ENCODE peak calls at places on chromosome 4, in four cellular contexts. E is K562, I is A673, X is mammary epithelial cell. U is an unnamed sample.

GRCh38 chr4:184573701-184574100 is 75.5 kb downstream of the CASP3 start:
- DNase-seq in E (no peak), I (no peak), X (no peak), U (no peak)

GRCh38 chr4:137384476-137384875 is 147.8 kb downstream of the PCDH18 start:
- DNase-seq in E (no peak), I (no peak), X (no peak), U (no peak)

GRCh38 chr4:89258506-89258905 is 49.1 kb downstream of the GPRIN3 start:
- DNase-seq in E (no peak), I (no peak), X (no peak), U (no peak)

GRCh38 chr4:73603854-73604584 is 16.2 kb downstream of the RASSF6 start:
- DNase-seq in E (no peak), I (no peak), X (no peak), U (no peak)

GRCh38 chr4:65819192-65819591 is 148.9 kb upstream of the EPHA5 start:
- DNase-seq in E (no peak), I (no peak), X (no peak), U (no peak)

GRCh38 chr4:97457253-97457652 is 686.0 kb downstream of the STPG2 start:
- DNase-seq in E (no peak), I (no peak), X (no peak), U (no peak)

GRCh38 chr4:3257691-3258482 is 8.9 kb downstream of the MSANTD1 start:
- DNase-seq in E (no peak), I (no peak), X (peak; percentile 46), U (no peak)

GRCh38 chr4:76748649-76749048 is 149.3 kb downstream of the SOWAHB start:
- DNase-seq in E (no peak), I (peak; percentile 45), X (no peak), U (no peak)

GRCh38 chr4:171118091-171118490 is 695.1 kb upstream of the GALNTL6 start:
- DNase-seq in E (no peak), I (no peak), X (no peak), U (no peak)

GRCh38 chr4:137065306-137065705 is 467.0 kb downstream of the PCDH18 start:
- DNase-seq in E (no peak), I (no peak), X (no peak), U (no peak)

GRCh38 chr4:185201983-185202962 is 1.5 kb downstream of the CFAP97 start:
- DNase-seq in E (peak; percentile 54), I (peak; percentile 28), X (no peak), U (no peak)

GRCh38 chr4:18815081-18815778 is 793.7 kb upstream of the LCORL start:
- DNase-seq in E (no peak), I (no peak), X (no peak), U (no peak)

GRCh38 chr4:161280929-161281328 is 882.9 kb downstream of the FSTL5 start:
- DNase-seq in E (no peak), I (no peak), X (no peak), U (no peak)

GRCh38 chr4:98905834-98906233 is 23.1 kb downstream of the EIF4E start:
- DNase-seq in E (no peak), I (no peak), X (no peak), U (no peak)

GRCh38 chr4:112058433-112058832 is 86.8 kb upstream of the FAM241A start:
- DNase-seq in E (no peak), I (no peak), X (peak; percentile 10), U (no peak)

GRCh38 chr4:177512646-177513045 is 70.4 kb upstream of the AGA start:
- DNase-seq in E (no peak), I (no peak), X (no peak), U (no peak)

GRCh38 chr4:15339732-15340131 is 88.1 kb upstream of the C1QTNF7 start:
- DNase-seq in E (no peak), I (peak; percentile 46), X (no peak), U (no peak)

GRCh38 chr4:78774395-78774794 is 1.8 kb upstream of the BMP2K start:
- DNase-seq in E (no peak), I (no peak), X (no peak), U (no peak)

GRCh38 chr4:78776729-78777555 is 792 bp downstream of the BMP2K start:
- DNase-seq in E (peak; percentile 49), I (no peak), X (peak; percentile 80), U (no peak)

GRCh38 chr4:78777556-78777900 is 1.4 kb downstream of the BMP2K start:
- DNase-seq in E (no peak), I (no peak), X (no peak), U (no peak)

GRCh38 chr4:78775278-78776030 is 696 bp upstream of the BMP2K start:
- DNase-seq in E (no peak), I (peak; percentile 78), X (peak; percentile 72), U (peak; percentile 15)

GRCh38 chr4:78776031-78776728 is at the start of gene BMP2K:
- DNase-seq in E (peak; percentile 88), I (peak; percentile 75), X (peak; percentile 68), U (no peak)
- TF ChIP-seq CTCF in E (no peak), I (no peak), X (no peak), U (no peak)

GRCh38 chr4:129344058-129344457 is 248.1 kb downstream of the C4orf33 start:
- DNase-seq in E (peak; percentile 43), I (peak; percentile 59), X (peak; percentile 40), U (peak; percentile 15)
- TF ChIP-seq CTCF in E (peak; percentile 63), I (peak; percentile 79), X (peak; percentile 74), U (peak; percentile 71)

DNA sequence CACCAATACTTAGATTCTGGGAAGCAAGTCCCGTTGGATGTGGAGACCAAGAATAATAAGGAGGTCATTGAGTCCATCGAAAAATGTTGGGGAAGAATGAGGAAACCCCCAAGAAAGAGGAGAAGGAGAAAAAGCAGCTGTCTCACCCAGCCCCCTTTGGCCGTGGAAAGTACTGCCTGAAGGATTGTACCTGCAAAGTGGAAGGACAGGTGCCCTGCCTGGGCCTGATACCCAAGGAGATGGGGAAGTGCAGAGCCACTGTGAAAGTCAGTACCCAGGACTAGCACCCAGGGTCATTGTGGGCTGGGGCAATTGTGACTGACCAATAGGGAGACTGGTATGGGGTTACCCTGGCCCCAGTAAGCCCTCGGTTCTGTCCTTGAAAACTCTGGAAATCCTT is 13.8 kb upstream of the CFAP299 start:
- DNase-seq in E (no peak), I (no peak), X (no peak), U (no peak)
- TF ChIP-seq CTCF in E (no peak), I (no peak), X (no peak), U (no peak)

GRCh38 chr4:143286733-143287570 is 49.7 kb upstream of the GAB1 start:
- DNase-seq in E (no peak), I (no peak), X (peak; percentile 78), U (no peak)

GRCh38 chr4:143289370-143289769 is 47.3 kb upstream of the GAB1 start:
- DNase-seq in E (no peak), I (no peak), X (no peak), U (no peak)

GRCh38 chr4:143291334-143291733 is 45.3 kb upstream of the GAB1 start:
- DNase-seq in E (no peak), I (no peak), X (peak; percentile 19), U (no peak)

GRCh38 chr4:143286058-143286457 is 50.6 kb upstream of the GAB1 start:
- DNase-seq in E (no peak), I (no peak), X (no peak), U (no peak)

DNA sequence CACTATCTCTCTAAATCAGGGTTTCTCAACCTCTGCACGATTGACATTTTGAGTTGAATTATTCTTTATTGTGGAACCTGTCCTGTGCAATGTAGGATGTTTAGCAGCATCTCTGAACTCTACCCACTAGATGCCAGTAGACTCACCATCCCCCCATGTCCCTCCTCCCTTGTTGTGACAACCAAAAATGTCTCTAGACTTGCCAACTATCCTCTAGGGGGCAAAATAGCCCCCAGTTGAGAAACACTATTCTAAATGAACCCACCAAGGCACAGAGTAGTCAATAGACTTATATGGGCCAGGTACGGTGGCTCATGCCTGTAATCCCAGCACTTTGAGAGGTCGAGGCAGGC is 49.1 kb upstream of the GAB1 start:
- DNase-seq in E (no peak), I (peak; percentile 33), X (no peak), U (no peak)
- TF ChIP-seq CTCF in E (no peak), I (no peak), X (no peak), U (no peak)

DNA sequence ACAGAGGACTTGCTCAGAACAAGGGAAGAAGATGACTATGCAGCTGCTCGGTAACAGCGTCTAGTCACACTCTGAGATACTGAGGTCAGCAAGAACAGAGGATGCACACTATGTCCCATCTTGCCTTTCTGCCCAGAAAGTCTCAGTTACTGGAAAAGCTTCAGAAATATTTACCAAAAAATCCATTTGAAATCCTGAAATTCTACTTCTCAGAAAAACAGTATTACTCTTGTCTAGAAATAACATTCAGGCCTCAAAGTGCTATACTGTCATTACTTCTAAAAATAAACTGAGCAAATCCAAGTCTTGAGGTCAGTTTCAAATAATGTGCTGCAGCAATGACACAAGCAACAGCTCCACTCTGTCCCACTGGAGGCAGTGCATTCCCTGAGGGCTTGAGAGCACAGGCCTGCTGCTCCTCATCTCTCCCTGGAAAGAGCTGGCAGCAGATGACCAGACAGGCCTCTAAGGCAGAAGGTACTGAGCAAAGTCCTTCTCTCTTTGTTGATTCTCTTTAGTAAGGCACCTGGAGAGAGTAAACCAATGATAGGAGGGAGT is 76.9 kb downstream of the CAMK2D start:
- DNase-seq in E (no peak), I (peak; percentile 21), X (no peak), U (no peak)
- TF ChIP-seq CTCF in E (no peak), I (peak; percentile 26), X (peak; percentile 26), U (peak; percentile 20)

DNA sequence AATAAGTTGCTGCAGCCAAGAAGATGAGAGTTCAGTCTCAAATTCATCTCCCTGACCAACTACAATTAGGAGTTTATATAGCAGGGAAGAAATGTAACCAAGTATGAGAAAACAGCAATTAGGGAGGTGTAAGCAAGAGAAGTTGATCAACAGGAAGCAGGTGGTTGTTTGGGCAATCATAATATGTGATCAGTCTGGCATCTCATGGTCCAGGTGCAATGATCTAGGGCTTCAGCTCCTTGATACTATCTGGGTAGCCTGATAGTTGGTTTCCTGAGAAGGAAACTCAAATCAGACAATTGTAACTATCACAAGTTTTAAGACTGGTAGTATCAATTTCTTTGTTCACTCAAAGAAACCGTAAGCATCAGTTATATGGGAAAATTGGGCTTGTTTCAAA is 1574.3 kb upstream of the PABPC4L start:
- DNase-seq in E (no peak), I (no peak), X (no peak), U (no peak)
- TF ChIP-seq CTCF in E (no peak), I (no peak), X (no peak), U (no peak)